ENCODE peak calls at places on chromosomes 2 and 18, in six cellular contexts. One of them, this sample, is unnamed.

GRCh38 chr18:23627325-23627724 is 35.4 kb downstream of the ANKRD29 start:
- DNase-seq in K562: no peak
- DNase-seq in A549: peak; percentile 89
- DNase-seq in HepG2: peak; percentile 37
- DNase-seq in SK-N-SH: no peak
- DNase-seq in H1: no peak
- DNase-seq in this sample: no peak

GRCh38 chr2:96245609-96246390 is 20.0 kb downstream of the TMEM127 start:
- DNase-seq in K562: no peak
- DNase-seq in A549: no peak
- DNase-seq in HepG2: no peak
- DNase-seq in SK-N-SH: no peak
- DNase-seq in H1: no peak
- DNase-seq in this sample: no peak

GRCh38 chr18:59393381-59393780 is 34.3 kb upstream of the LMAN1 start:
- DNase-seq in K562: no peak
- DNase-seq in A549: no peak
- DNase-seq in HepG2: no peak
- DNase-seq in SK-N-SH: no peak
- DNase-seq in H1: no peak
- DNase-seq in this sample: no peak

GRCh38 chr2:50765146-50765545 is 266.8 kb downstream of the NRXN1 start:
- DNase-seq in K562: no peak
- DNase-seq in A549: no peak
- DNase-seq in HepG2: no peak
- DNase-seq in SK-N-SH: no peak
- DNase-seq in H1: no peak
- DNase-seq in this sample: no peak

GRCh38 chr2:233399306-233400225 is 45.3 kb downstream of the DGKD start:
- DNase-seq in K562: no peak
- DNase-seq in A549: no peak
- DNase-seq in HepG2: no peak
- DNase-seq in SK-N-SH: peak; percentile 41
- DNase-seq in H1: no peak
- DNase-seq in this sample: no peak

GRCh38 chr2:100747551-100747950 is 72.4 kb upstream of the NPAS2 start:
- DNase-seq in K562: no peak
- DNase-seq in A549: no peak
- DNase-seq in HepG2: no peak
- DNase-seq in SK-N-SH: no peak
- DNase-seq in H1: no peak
- DNase-seq in this sample: no peak

GRCh38 chr2:10844083-10844482 is 31.5 kb upstream of the PDIA6 start:
- DNase-seq in K562: no peak
- DNase-seq in A549: peak; percentile 52
- DNase-seq in HepG2: no peak
- DNase-seq in SK-N-SH: peak; percentile 51
- DNase-seq in H1: peak; percentile 79
- DNase-seq in this sample: no peak

GRCh38 chr2:231124833-231125232 is at the start of gene HTR2B:
- DNase-seq in K562: no peak
- DNase-seq in A549: peak; percentile 38
- DNase-seq in HepG2: no peak
- DNase-seq in SK-N-SH: peak; percentile 62
- DNase-seq in H1: no peak
- DNase-seq in this sample: no peak

GRCh38 chr2:174121178-174121577 is 127.2 kb downstream of the OLA1 start:
- DNase-seq in K562: no peak
- DNase-seq in A549: no peak
- DNase-seq in HepG2: no peak
- DNase-seq in SK-N-SH: no peak
- DNase-seq in H1: no peak
- DNase-seq in this sample: no peak

DNA sequence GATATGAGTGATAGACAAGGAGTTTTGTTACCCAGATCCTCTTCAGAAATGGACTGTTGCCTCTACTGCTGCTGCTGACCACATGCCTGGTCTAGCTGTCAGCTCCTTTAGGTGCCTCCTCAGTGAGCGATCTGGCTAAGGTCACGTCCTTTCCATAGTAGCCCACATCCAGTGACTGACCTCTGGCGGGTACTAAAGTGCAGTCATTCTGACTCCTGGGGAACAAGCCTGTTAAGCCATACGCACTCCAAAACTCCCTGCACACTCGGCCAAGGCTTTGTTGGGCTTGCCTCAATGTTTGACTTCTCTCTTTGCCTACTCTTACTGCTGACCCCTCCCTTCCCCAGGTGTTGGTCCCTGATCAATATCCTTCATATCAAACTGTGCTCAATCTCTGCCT is 685.2 kb downstream of the IRS1 start:
- DNase-seq in K562: no peak
- DNase-seq in A549: peak; percentile 56
- DNase-seq in HepG2: peak; percentile 59
- DNase-seq in SK-N-SH: no peak
- DNase-seq in H1: no peak
- DNase-seq in this sample: no peak
- TF ChIP-seq USF2 in K562: no peak
- TF ChIP-seq USF2 in A549: no peak
- TF ChIP-seq USF2 in HepG2: no peak
- TF ChIP-seq USF2 in SK-N-SH: no peak
- TF ChIP-seq USF2 in H1: no peak
- TF ChIP-seq USF2 in this sample: no peak

GRCh38 chr2:226180485-226180884 is 619.1 kb downstream of the IRS1 start:
- DNase-seq in K562: no peak
- DNase-seq in A549: no peak
- DNase-seq in HepG2: no peak
- DNase-seq in SK-N-SH: no peak
- DNase-seq in H1: no peak
- DNase-seq in this sample: no peak

GRCh38 chr2:226172939-226173338 is 626.7 kb downstream of the IRS1 start:
- DNase-seq in K562: no peak
- DNase-seq in A549: no peak
- DNase-seq in HepG2: no peak
- DNase-seq in SK-N-SH: no peak
- DNase-seq in H1: no peak
- DNase-seq in this sample: no peak

GRCh38 chr2:226174390-226174789 is 625.2 kb downstream of the IRS1 start:
- DNase-seq in K562: no peak
- DNase-seq in A549: no peak
- DNase-seq in HepG2: no peak
- DNase-seq in SK-N-SH: no peak
- DNase-seq in H1: no peak
- DNase-seq in this sample: no peak

GRCh38 chr2:226179010-226179409 is 620.6 kb downstream of the IRS1 start:
- DNase-seq in K562: no peak
- DNase-seq in A549: no peak
- DNase-seq in HepG2: no peak
- DNase-seq in SK-N-SH: no peak
- DNase-seq in H1: no peak
- DNase-seq in this sample: no peak

GRCh38 chr2:226176298-226176984 is 623.2 kb downstream of the IRS1 start:
- DNase-seq in K562: no peak
- DNase-seq in A549: no peak
- DNase-seq in HepG2: no peak
- DNase-seq in SK-N-SH: no peak
- DNase-seq in H1: no peak
- DNase-seq in this sample: no peak
- TF ChIP-seq RFX5 in K562: no peak
- TF ChIP-seq RFX5 in A549: no peak
- TF ChIP-seq RFX5 in HepG2: no peak
- TF ChIP-seq RFX5 in SK-N-SH: no peak
- TF ChIP-seq RFX5 in H1: no peak
- TF ChIP-seq RFX5 in this sample: no peak

GRCh38 chr18:66560092-66560491 is 43.8 kb downstream of the CDH19 start:
- DNase-seq in K562: no peak
- DNase-seq in A549: peak; percentile 51
- DNase-seq in HepG2: peak; percentile 34
- DNase-seq in SK-N-SH: no peak
- DNase-seq in H1: no peak
- DNase-seq in this sample: no peak
- TF ChIP-seq CHD2 in K562: no peak
- TF ChIP-seq CHD2 in A549: no peak
- TF ChIP-seq CHD2 in HepG2: no peak
- TF ChIP-seq CHD2 in SK-N-SH: no peak
- TF ChIP-seq CHD2 in H1: no peak
- TF ChIP-seq CHD2 in this sample: no peak

DNA sequence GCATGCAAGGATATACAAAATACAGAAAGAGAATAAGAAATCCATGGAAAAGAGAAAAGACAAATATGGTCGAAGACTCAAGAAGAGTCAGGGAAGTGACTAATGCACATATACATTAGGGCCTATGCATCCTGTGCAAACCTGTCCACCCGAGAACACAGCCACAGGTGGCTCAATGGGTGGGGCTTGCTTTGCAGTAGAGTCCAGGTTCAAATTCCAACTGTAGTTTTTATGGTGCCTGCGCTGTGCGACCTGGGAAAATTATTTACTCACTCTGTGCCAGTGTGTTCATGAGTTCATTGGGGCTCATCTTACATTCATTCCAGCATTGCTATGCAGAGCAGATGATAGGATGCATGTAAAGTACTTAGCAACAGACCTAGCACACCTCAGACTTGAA is 244.7 kb downstream of the CTNNA2 start:
- DNase-seq in K562: no peak
- DNase-seq in A549: no peak
- DNase-seq in HepG2: no peak
- DNase-seq in SK-N-SH: no peak
- DNase-seq in H1: no peak
- DNase-seq in this sample: no peak
- TF ChIP-seq USF2 in K562: no peak
- TF ChIP-seq USF2 in A549: no peak
- TF ChIP-seq USF2 in HepG2: no peak
- TF ChIP-seq USF2 in SK-N-SH: no peak
- TF ChIP-seq USF2 in H1: no peak
- TF ChIP-seq USF2 in this sample: no peak

This sample was measured in GM12878.